ENCODE peak calls at places on chromosome 7, in four cellular contexts. One of them, this sample, is unnamed.

GRCh38 chr7:53661645-53662217 is 626.3 kb downstream of the POM121L12 start:
- DNase-seq in psoas muscle: no peak
- DNase-seq in fibroblast of pulmonary artery: no peak
- DNase-seq in astrocyte of the hippocampus: no peak
- DNase-seq in this sample: no peak

GRCh38 chr7:6133249-6133648 is 102.1 kb downstream of the ANKRD61 start:
- DNase-seq in psoas muscle: no peak
- DNase-seq in astrocyte of the hippocampus: no peak
- DNase-seq in fibroblast of pulmonary artery: no peak
- DNase-seq in this sample: no peak

GRCh38 chr7:73647725-73648592 is 19.7 kb upstream of the VPS37D start:
- DNase-seq in psoas muscle: peak; percentile 25
- DNase-seq in fibroblast of pulmonary artery: no peak
- DNase-seq in astrocyte of the hippocampus: peak; percentile 24
- DNase-seq in this sample: no peak

GRCh38 chr7:44289341-44290249 is 35.8 kb downstream of the CAMK2B start:
- DNase-seq in psoas muscle: no peak
- DNase-seq in astrocyte of the hippocampus: no peak
- DNase-seq in fibroblast of pulmonary artery: peak; percentile 39
- DNase-seq in this sample: no peak

GRCh38 chr7:28708033-28708451 is 250.1 kb downstream of the TRIL start:
- DNase-seq in astrocyte of the hippocampus: peak; percentile 80
- DNase-seq in psoas muscle: peak; percentile 36
- DNase-seq in fibroblast of pulmonary artery: peak; percentile 66
- DNase-seq in this sample: peak; percentile 74

GRCh38 chr7:50724526-50725520 is 57.9 kb downstream of the GRB10 start:
- DNase-seq in fibroblast of pulmonary artery: no peak
- DNase-seq in psoas muscle: no peak
- DNase-seq in astrocyte of the hippocampus: no peak
- DNase-seq in this sample: no peak

GRCh38 chr7:83111391-83111790 is 51.3 kb downstream of the PCLO start:
- DNase-seq in psoas muscle: no peak
- DNase-seq in astrocyte of the hippocampus: peak; percentile 89
- DNase-seq in fibroblast of pulmonary artery: no peak
- DNase-seq in this sample: no peak

GRCh38 chr7:27277628-27278027 is 35.0 kb downstream of the EVX1 start:
- DNase-seq in astrocyte of the hippocampus: no peak
- DNase-seq in psoas muscle: no peak
- DNase-seq in fibroblast of pulmonary artery: peak; percentile 5
- DNase-seq in this sample: peak; percentile 14

GRCh38 chr7:20217193-20217948 is at the start of gene MACC1:
- DNase-seq in fibroblast of pulmonary artery: no peak
- DNase-seq in astrocyte of the hippocampus: no peak
- DNase-seq in psoas muscle: no peak
- DNase-seq in this sample: no peak

GRCh38 chr7:2607122-2607912 is 24.5 kb upstream of the TTYH3 start:
- DNase-seq in fibroblast of pulmonary artery: peak; percentile 24
- DNase-seq in psoas muscle: peak; percentile 76
- DNase-seq in astrocyte of the hippocampus: no peak
- DNase-seq in this sample: no peak

GRCh38 chr7:36911788-36912187 is 187.5 kb upstream of the AOAH start:
- DNase-seq in psoas muscle: no peak
- DNase-seq in fibroblast of pulmonary artery: no peak
- DNase-seq in astrocyte of the hippocampus: no peak
- DNase-seq in this sample: no peak

GRCh38 chr7:158760936-158761335 is 56.3 kb upstream of the NCAPG2 start:
- DNase-seq in astrocyte of the hippocampus: no peak
- DNase-seq in fibroblast of pulmonary artery: no peak
- DNase-seq in psoas muscle: no peak
- DNase-seq in this sample: no peak

GRCh38 chr7:22651534-22652243 is 75.3 kb upstream of the IL6 start:
- DNase-seq in astrocyte of the hippocampus: peak; percentile 57
- DNase-seq in fibroblast of pulmonary artery: peak; percentile 87
- DNase-seq in psoas muscle: no peak
- DNase-seq in this sample: no peak

GRCh38 chr7:74027683-74028320 is at the start of gene ELN:
- DNase-seq in psoas muscle: peak; percentile 87
- DNase-seq in fibroblast of pulmonary artery: peak; percentile 83
- DNase-seq in astrocyte of the hippocampus: peak; percentile 74
- DNase-seq in this sample: peak; percentile 34

GRCh38 chr7:94823952-94824351 is 83.4 kb upstream of the PPP1R9A start:
- DNase-seq in fibroblast of pulmonary artery: peak; percentile 70
- DNase-seq in psoas muscle: no peak
- DNase-seq in astrocyte of the hippocampus: peak; percentile 33
- DNase-seq in this sample: peak; percentile 21

GRCh38 chr7:50614721-50615518 is 49.7 kb upstream of the DDC start:
- DNase-seq in psoas muscle: no peak
- DNase-seq in astrocyte of the hippocampus: no peak
- DNase-seq in fibroblast of pulmonary artery: no peak
- DNase-seq in this sample: no peak

GRCh38 chr7:101589976-101590662 is 39.0 kb downstream of the MYL10 start:
- DNase-seq in psoas muscle: no peak
- DNase-seq in fibroblast of pulmonary artery: no peak
- DNase-seq in astrocyte of the hippocampus: no peak
- DNase-seq in this sample: no peak

GRCh38 chr7:127064-127598 is 65.2 kb upstream of the FAM20C start:
- DNase-seq in psoas muscle: no peak
- DNase-seq in fibroblast of pulmonary artery: no peak
- DNase-seq in astrocyte of the hippocampus: no peak
- DNase-seq in this sample: no peak

GRCh38 chr7:66379761-66380160 is 174.6 kb downstream of the TPST1 start:
- DNase-seq in fibroblast of pulmonary artery: peak; percentile 56
- DNase-seq in psoas muscle: no peak
- DNase-seq in astrocyte of the hippocampus: no peak
- DNase-seq in this sample: peak; percentile 64

GRCh38 chr7:35550831-35551230 is 144.1 kb downstream of the HERPUD2 start:
- DNase-seq in astrocyte of the hippocampus: no peak
- DNase-seq in fibroblast of pulmonary artery: no peak
- DNase-seq in psoas muscle: no peak
- DNase-seq in this sample: no peak

GRCh38 chr7:106819546-106819945 is 45.5 kb upstream of the PIK3CG start:
- DNase-seq in fibroblast of pulmonary artery: no peak
- DNase-seq in astrocyte of the hippocampus: no peak
- DNase-seq in psoas muscle: no peak
- DNase-seq in this sample: no peak

GRCh38 chr7:29623976-29624375 is 60.3 kb downstream of the PRR15 start:
- DNase-seq in fibroblast of pulmonary artery: no peak
- DNase-seq in astrocyte of the hippocampus: no peak
- DNase-seq in psoas muscle: no peak
- DNase-seq in this sample: peak; percentile 12

GRCh38 chr7:111835066-111835465 is 272.8 kb upstream of the IMMP2L start:
- DNase-seq in psoas muscle: no peak
- DNase-seq in astrocyte of the hippocampus: peak; percentile 70
- DNase-seq in fibroblast of pulmonary artery: peak; percentile 81
- DNase-seq in this sample: peak; percentile 72

GRCh38 chr7:41967156-41967555 is 264.3 kb upstream of the INHBA start:
- DNase-seq in fibroblast of pulmonary artery: peak; percentile 74
- DNase-seq in psoas muscle: no peak
- DNase-seq in astrocyte of the hippocampus: no peak
- DNase-seq in this sample: peak; percentile 75

GRCh38 chr7:107742678-107743566 is 1.0 kb upstream of the CBLL1 start:
- DNase-seq in astrocyte of the hippocampus: no peak
- DNase-seq in psoas muscle: peak; percentile 54
- DNase-seq in fibroblast of pulmonary artery: no peak
- DNase-seq in this sample: no peak

GRCh38 chr7:1403844-1404404 is 55.3 kb downstream of the MICALL2 start:
- DNase-seq in fibroblast of pulmonary artery: peak; percentile 54
- DNase-seq in astrocyte of the hippocampus: peak; percentile 86
- DNase-seq in psoas muscle: no peak
- DNase-seq in this sample: peak; percentile 4

GRCh38 chr7:50211306-50212015 is 93.1 kb upstream of the IKZF1 start:
- DNase-seq in fibroblast of pulmonary artery: no peak
- DNase-seq in psoas muscle: no peak
- DNase-seq in astrocyte of the hippocampus: no peak
- DNase-seq in this sample: no peak

GRCh38 chr7:754531-755420 is 27.7 kb upstream of the PRKAR1B start:
- DNase-seq in fibroblast of pulmonary artery: no peak
- DNase-seq in astrocyte of the hippocampus: no peak
- DNase-seq in psoas muscle: no peak
- DNase-seq in this sample: no peak

GRCh38 chr7:5610500-5611186 is 170.8 kb downstream of the RNF216 start:
- DNase-seq in fibroblast of pulmonary artery: no peak
- DNase-seq in psoas muscle: no peak
- DNase-seq in astrocyte of the hippocampus: no peak
- DNase-seq in this sample: no peak

GRCh38 chr7:43637114-43637806 is 54.4 kb downstream of the STK17A start:
- DNase-seq in psoas muscle: no peak
- DNase-seq in fibroblast of pulmonary artery: no peak
- DNase-seq in astrocyte of the hippocampus: no peak
- DNase-seq in this sample: no peak

GRCh38 chr7:132690174-132690573 is 113.9 kb upstream of the PLXNA4 start:
- DNase-seq in astrocyte of the hippocampus: no peak
- DNase-seq in fibroblast of pulmonary artery: no peak
- DNase-seq in psoas muscle: no peak
- DNase-seq in this sample: no peak

GRCh38 chr7:151813445-151813844 is 63.5 kb downstream of the PRKAG2 start:
- DNase-seq in fibroblast of pulmonary artery: no peak
- DNase-seq in psoas muscle: no peak
- DNase-seq in astrocyte of the hippocampus: no peak
- DNase-seq in this sample: no peak

GRCh38 chr7:17369686-17370426 is 71.4 kb downstream of the AHR start:
- DNase-seq in astrocyte of the hippocampus: peak; percentile 44
- DNase-seq in psoas muscle: no peak
- DNase-seq in fibroblast of pulmonary artery: peak; percentile 99
- DNase-seq in this sample: peak; percentile 98

GRCh38 chr7:155850730-155851678 is 38.7 kb upstream of the SHH start:
- DNase-seq in astrocyte of the hippocampus: no peak
- DNase-seq in psoas muscle: no peak
- DNase-seq in fibroblast of pulmonary artery: no peak
- DNase-seq in this sample: no peak

GRCh38 chr7:28979791-28980190 is 21.7 kb upstream of the TRIL start:
- DNase-seq in fibroblast of pulmonary artery: no peak
- DNase-seq in astrocyte of the hippocampus: no peak
- DNase-seq in psoas muscle: peak; percentile 35
- DNase-seq in this sample: no peak

GRCh38 chr7:140640060-140640611 is 477 bp downstream of the DENND2A start:
- DNase-seq in psoas muscle: peak; percentile 57
- DNase-seq in fibroblast of pulmonary artery: peak; percentile 40
- DNase-seq in astrocyte of the hippocampus: peak; percentile 76
- DNase-seq in this sample: peak; percentile 44

GRCh38 chr7:139737221-139738100 is 40.3 kb downstream of the HIPK2 start:
- DNase-seq in fibroblast of pulmonary artery: no peak
- DNase-seq in astrocyte of the hippocampus: no peak
- DNase-seq in psoas muscle: no peak
- DNase-seq in this sample: no peak